ENCODE peak calls at places on chromosome 22, in ten cellular contexts. One of them, this sample, is unnamed.
A peak's percentile ranks its signal among the peaks of the same experiment; 100 is the strongest.

GRCh38 chr22:21009638-21010425 is 5.1 kb upstream of the P2RX6 start:
- DNase-seq in uterus: no peak
- DNase-seq in A549: no peak
- DNase-seq in lower lobe of right lung: no peak
- DNase-seq in adipocyte: peak; percentile 66
- DNase-seq in HCT116: no peak
- DNase-seq in IMR-90: peak; percentile 52
- DNase-seq in RWPE2: no peak
- DNase-seq in Caco-2: peak; percentile 67
- DNase-seq in right lobe of liver: no peak
- DNase-seq in this sample: no peak

GRCh38 chr22:38973289-38974169 is 8.6 kb upstream of the APOBEC3B start:
- DNase-seq in uterus: no peak
- DNase-seq in HCT116: no peak
- DNase-seq in right lobe of liver: no peak
- DNase-seq in Caco-2: peak; percentile 46
- DNase-seq in IMR-90: peak; percentile 17
- DNase-seq in lower lobe of right lung: no peak
- DNase-seq in A549: peak; percentile 58
- DNase-seq in RWPE2: no peak
- DNase-seq in adipocyte: peak; percentile 72
- DNase-seq in this sample: no peak

GRCh38 chr22:43449205-43449830 is 37.5 kb downstream of the MPPED1 start:
- DNase-seq in RWPE2: no peak
- DNase-seq in right lobe of liver: no peak
- DNase-seq in IMR-90: no peak
- DNase-seq in A549: peak; percentile 13
- DNase-seq in adipocyte: no peak
- DNase-seq in lower lobe of right lung: no peak
- DNase-seq in HCT116: no peak
- DNase-seq in uterus: no peak
- DNase-seq in Caco-2: peak; percentile 11
- DNase-seq in this sample: no peak

GRCh38 chr22:39943366-39943765 is 16.8 kb upstream of the TMA7B start:
- DNase-seq in HCT116: no peak
- DNase-seq in adipocyte: no peak
- DNase-seq in uterus: no peak
- DNase-seq in lower lobe of right lung: no peak
- DNase-seq in IMR-90: no peak
- DNase-seq in right lobe of liver: no peak
- DNase-seq in Caco-2: peak; percentile 39
- DNase-seq in A549: no peak
- DNase-seq in RWPE2: no peak
- DNase-seq in this sample: no peak

GRCh38 chr22:31556627-31557203 is 60.4 kb downstream of the SFI1 start:
- DNase-seq in HCT116: peak; percentile 6
- DNase-seq in lower lobe of right lung: no peak
- DNase-seq in uterus: no peak
- DNase-seq in Caco-2: no peak
- DNase-seq in IMR-90: peak; percentile 46
- DNase-seq in RWPE2: no peak
- DNase-seq in A549: peak; percentile 18
- DNase-seq in right lobe of liver: no peak
- DNase-seq in adipocyte: peak; percentile 78
- DNase-seq in this sample: peak; percentile 19

GRCh38 chr22:30325724-30326703 is 727 bp downstream of the TBC1D10A start:
- DNase-seq in uterus: peak; percentile 43
- DNase-seq in adipocyte: peak; percentile 62
- DNase-seq in A549: no peak
- DNase-seq in right lobe of liver: peak; percentile 47
- DNase-seq in HCT116: no peak
- DNase-seq in IMR-90: no peak
- DNase-seq in RWPE2: no peak
- DNase-seq in lower lobe of right lung: no peak
- DNase-seq in Caco-2: no peak
- DNase-seq in this sample: no peak

GRCh38 chr22:43985532-43985931 is 30.3 kb downstream of the SAMM50 start:
- DNase-seq in adipocyte: no peak
- DNase-seq in HCT116: no peak
- DNase-seq in right lobe of liver: no peak
- DNase-seq in uterus: no peak
- DNase-seq in Caco-2: no peak
- DNase-seq in lower lobe of right lung: peak; percentile 28
- DNase-seq in RWPE2: no peak
- DNase-seq in A549: no peak
- DNase-seq in IMR-90: no peak
- DNase-seq in this sample: no peak

GRCh38 chr22:22545084-22545483 is 14.0 kb downstream of the PRAME start:
- DNase-seq in IMR-90: no peak
- DNase-seq in uterus: no peak
- DNase-seq in A549: no peak
- DNase-seq in adipocyte: no peak
- DNase-seq in RWPE2: no peak
- DNase-seq in Caco-2: no peak
- DNase-seq in lower lobe of right lung: no peak
- DNase-seq in HCT116: no peak
- DNase-seq in right lobe of liver: no peak
- DNase-seq in this sample: no peak

GRCh38 chr22:43625242-43625641 is 186.9 kb downstream of the EFCAB6 start:
- DNase-seq in uterus: no peak
- DNase-seq in IMR-90: no peak
- DNase-seq in adipocyte: no peak
- DNase-seq in A549: peak; percentile 72
- DNase-seq in lower lobe of right lung: no peak
- DNase-seq in Caco-2: no peak
- DNase-seq in HCT116: peak; percentile 29
- DNase-seq in RWPE2: no peak
- DNase-seq in right lobe of liver: no peak
- DNase-seq in this sample: no peak

GRCh38 chr22:23812378-23812777 is 25.6 kb downstream of the SMARCB1 start:
- DNase-seq in lower lobe of right lung: no peak
- DNase-seq in IMR-90: no peak
- DNase-seq in uterus: no peak
- DNase-seq in RWPE2: no peak
- DNase-seq in right lobe of liver: no peak
- DNase-seq in A549: no peak
- DNase-seq in HCT116: no peak
- DNase-seq in adipocyte: no peak
- DNase-seq in Caco-2: no peak
- DNase-seq in this sample: no peak

GRCh38 chr22:26545827-26546226 is 33.6 kb upstream of the TFIP11 start:
- DNase-seq in lower lobe of right lung: no peak
- DNase-seq in Caco-2: no peak
- DNase-seq in uterus: no peak
- DNase-seq in A549: no peak
- DNase-seq in HCT116: no peak
- DNase-seq in adipocyte: no peak
- DNase-seq in right lobe of liver: no peak
- DNase-seq in IMR-90: no peak
- DNase-seq in RWPE2: no peak
- DNase-seq in this sample: no peak

GRCh38 chr22:26949193-26949592 is 291.8 kb downstream of the MIAT start:
- DNase-seq in IMR-90: peak; percentile 19
- DNase-seq in RWPE2: no peak
- DNase-seq in uterus: no peak
- DNase-seq in adipocyte: peak; percentile 29
- DNase-seq in lower lobe of right lung: no peak
- DNase-seq in Caco-2: peak; percentile 51
- DNase-seq in HCT116: no peak
- DNase-seq in A549: no peak
- DNase-seq in right lobe of liver: no peak
- DNase-seq in this sample: no peak

GRCh38 chr22:19181786-19182471 is 3.4 kb upstream of the SLC25A1 start:
- DNase-seq in adipocyte: no peak
- DNase-seq in RWPE2: no peak
- DNase-seq in Caco-2: no peak
- DNase-seq in lower lobe of right lung: no peak
- DNase-seq in A549: no peak
- DNase-seq in right lobe of liver: no peak
- DNase-seq in HCT116: no peak
- DNase-seq in IMR-90: no peak
- DNase-seq in uterus: no peak
- DNase-seq in this sample: no peak

GRCh38 chr22:35292786-35293185 is 6.9 kb upstream of the TOM1 start:
- DNase-seq in uterus: no peak
- DNase-seq in lower lobe of right lung: no peak
- DNase-seq in HCT116: no peak
- DNase-seq in A549: no peak
- DNase-seq in Caco-2: no peak
- DNase-seq in IMR-90: no peak
- DNase-seq in adipocyte: peak; percentile 13
- DNase-seq in RWPE2: no peak
- DNase-seq in right lobe of liver: no peak
- DNase-seq in this sample: no peak

DNA sequence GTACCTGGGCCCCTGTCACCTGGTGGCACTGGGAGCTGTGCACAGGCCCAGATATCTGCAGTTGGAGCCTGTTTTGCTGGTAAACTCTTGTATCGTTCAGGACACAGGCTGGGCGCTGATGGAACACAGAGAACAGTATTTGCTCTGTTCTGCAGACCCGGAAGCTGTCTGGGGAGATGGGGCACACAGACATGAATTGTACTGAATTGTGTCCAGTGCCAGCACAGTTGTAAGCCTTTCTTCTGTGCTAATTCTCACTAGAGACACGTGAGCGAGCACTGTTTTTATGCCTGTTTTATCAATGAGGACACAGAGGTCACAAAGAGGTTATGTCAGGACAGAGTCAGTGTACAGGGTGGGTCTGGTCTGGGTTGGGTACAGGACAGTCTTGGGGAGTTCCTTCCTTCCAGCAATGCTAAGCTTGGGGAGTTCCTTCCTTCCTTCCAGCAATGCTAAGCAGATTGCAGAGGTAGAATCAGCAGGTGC is 24.4 kb upstream of the ACR start:
- DNase-seq in IMR-90: no peak
- DNase-seq in HCT116: no peak
- DNase-seq in uterus: no peak
- DNase-seq in lower lobe of right lung: peak; percentile 7
- DNase-seq in A549: no peak
- DNase-seq in RWPE2: peak; percentile 22
- DNase-seq in Caco-2: no peak
- DNase-seq in adipocyte: no peak
- DNase-seq in right lobe of liver: peak; percentile 8
- DNase-seq in this sample: no peak
- H3K4me1 ChIP-seq in IMR-90: no peaks in the 10 kb centered on the region
- H3K4me1 ChIP-seq in HCT116: no peaks in the 10 kb centered on the region
- H3K4me1 ChIP-seq in uterus: no peaks in the 10 kb centered on the region
- H3K4me1 ChIP-seq in lower lobe of right lung: peaks cover 34% of the 10 kb centered on the region
- H3K4me1 ChIP-seq in A549: no peaks in the 10 kb centered on the region
- H3K4me1 ChIP-seq in RWPE2: no peaks in the 10 kb centered on the region
- H3K4me1 ChIP-seq in Caco-2: no peaks in the 10 kb centered on the region
- H3K4me1 ChIP-seq in adipocyte: no peaks in the 10 kb centered on the region
- H3K4me1 ChIP-seq in right lobe of liver: peaks cover 5% of the 10 kb centered on the region
- H3K4me1 ChIP-seq in this sample: no peaks in the 10 kb centered on the region

GRCh38 chr22:28021998-28022660 is 103.1 kb upstream of the PITPNB start:
- DNase-seq in Caco-2: no peak
- DNase-seq in adipocyte: no peak
- DNase-seq in right lobe of liver: no peak
- DNase-seq in RWPE2: no peak
- DNase-seq in uterus: no peak
- DNase-seq in IMR-90: no peak
- DNase-seq in A549: no peak
- DNase-seq in lower lobe of right lung: no peak
- DNase-seq in HCT116: no peak
- DNase-seq in this sample: no peak
- H3K4me1 ChIP-seq in Caco-2: peaks cover 7% of the 10 kb centered on the region
- H3K4me1 ChIP-seq in adipocyte: peaks cover 8% of the 10 kb centered on the region
- H3K4me1 ChIP-seq in right lobe of liver: no peaks in the 10 kb centered on the region
- H3K4me1 ChIP-seq in RWPE2: no peaks in the 10 kb centered on the region
- H3K4me1 ChIP-seq in uterus: peaks cover 9% of the 10 kb centered on the region
- H3K4me1 ChIP-seq in IMR-90: peaks cover 13% of the 10 kb centered on the region
- H3K4me1 ChIP-seq in A549: peaks cover 8% of the 10 kb centered on the region
- H3K4me1 ChIP-seq in lower lobe of right lung: peaks cover 24% of the 10 kb centered on the region
- H3K4me1 ChIP-seq in HCT116: peaks cover 6% of the 10 kb centered on the region
- H3K4me1 ChIP-seq in this sample: no peaks in the 10 kb centered on the region

DNA sequence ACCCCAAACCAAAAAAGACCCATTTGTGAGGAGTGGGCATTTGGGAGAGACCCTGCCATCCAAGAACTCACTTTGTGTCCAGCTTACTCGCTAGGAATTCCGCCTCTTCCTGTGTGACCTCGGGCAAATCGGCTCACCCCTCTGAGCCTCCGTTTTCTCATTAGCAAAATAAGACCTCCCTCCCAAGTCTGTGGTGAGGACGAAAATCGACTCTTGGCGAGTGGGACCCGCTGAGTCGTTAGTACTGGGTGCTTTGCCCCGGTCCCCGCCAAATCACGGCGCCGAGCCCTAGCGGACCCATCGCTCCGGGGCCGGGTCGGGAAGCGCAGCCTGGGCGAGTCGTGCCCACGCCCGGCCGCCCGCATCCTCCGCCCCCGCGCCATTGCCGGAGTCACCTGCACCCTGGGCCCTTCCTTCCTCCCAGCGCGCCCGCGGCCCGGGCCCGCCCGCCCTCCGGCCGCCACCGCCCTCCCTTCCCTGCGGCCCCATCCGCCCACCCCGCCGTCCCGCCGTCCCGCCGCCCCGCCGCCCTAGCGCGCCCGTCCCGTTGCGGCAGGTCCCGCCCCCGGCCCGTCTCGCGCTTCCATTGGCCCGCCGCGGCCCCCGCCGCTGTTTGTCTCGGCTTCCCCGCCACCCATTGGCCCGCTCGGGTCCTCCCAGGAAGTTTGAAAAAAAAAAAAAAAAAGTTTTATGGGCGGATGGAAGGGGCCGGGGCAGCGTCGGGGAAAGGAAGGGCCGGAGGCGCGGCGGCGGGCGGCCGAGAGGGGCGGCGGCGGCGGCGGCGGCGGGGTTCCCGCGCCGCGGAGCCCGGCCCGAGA is 48.9 kb downstream of the TRIOBP start:
- DNase-seq in adipocyte: peak; percentile 97
- DNase-seq in Caco-2: peak; percentile 90
- DNase-seq in HCT116: no peak
- DNase-seq in lower lobe of right lung: peak; percentile 96
- DNase-seq in right lobe of liver: peak; percentile 95
- DNase-seq in IMR-90: peak; percentile 84
- DNase-seq in A549: peak; percentile 60
- DNase-seq in RWPE2: peak; percentile 89
- DNase-seq in uterus: peak; percentile 92
- DNase-seq in this sample: peak; percentile 33
- H3K4me1 ChIP-seq in adipocyte: peaks cover 70% of the 10 kb centered on the region
- H3K4me1 ChIP-seq in Caco-2: peaks cover 12% of the 10 kb centered on the region
- H3K4me1 ChIP-seq in HCT116: peaks cover 85% of the 10 kb centered on the region
- H3K4me1 ChIP-seq in lower lobe of right lung: peaks cover 64% of the 10 kb centered on the region
- H3K4me1 ChIP-seq in right lobe of liver: peaks cover 8% of the 10 kb centered on the region
- H3K4me1 ChIP-seq in IMR-90: peaks cover 51% of the 10 kb centered on the region
- H3K4me1 ChIP-seq in A549: peaks cover 80% of the 10 kb centered on the region
- H3K4me1 ChIP-seq in RWPE2: peaks cover 50% of the 10 kb centered on the region
- H3K4me1 ChIP-seq in uterus: peaks cover 19% of the 10 kb centered on the region
- H3K4me1 ChIP-seq in this sample: peaks cover 20% of the 10 kb centered on the region

DNA sequence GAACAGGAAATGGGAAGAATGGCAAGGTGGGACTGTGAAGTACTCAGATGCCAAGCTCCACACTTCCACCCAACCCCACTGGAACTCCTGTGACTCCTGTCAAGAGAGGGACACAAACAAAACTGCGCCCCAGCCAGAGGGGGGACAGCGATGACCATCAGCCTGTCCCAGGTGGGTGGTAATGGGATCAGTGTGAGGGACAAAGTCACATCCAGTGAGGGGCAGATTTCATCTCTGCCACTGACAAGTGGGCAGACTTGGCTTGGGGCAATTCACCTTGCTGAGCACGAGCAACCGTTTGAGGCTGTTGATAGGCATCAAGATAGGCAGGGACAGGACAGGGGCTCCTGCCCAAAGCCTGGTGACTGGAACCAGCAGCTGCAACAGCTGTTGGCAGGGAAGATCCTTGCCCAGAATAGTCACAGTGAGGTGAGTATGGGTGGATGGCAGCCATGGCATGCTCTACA is 105.4 kb upstream of the PITPNB start:
- DNase-seq in IMR-90: no peak
- DNase-seq in adipocyte: no peak
- DNase-seq in A549: no peak
- DNase-seq in HCT116: no peak
- DNase-seq in uterus: no peak
- DNase-seq in lower lobe of right lung: no peak
- DNase-seq in right lobe of liver: no peak
- DNase-seq in Caco-2: no peak
- DNase-seq in RWPE2: peak; percentile 27
- DNase-seq in this sample: no peak
- H3K4me1 ChIP-seq in IMR-90: peaks cover 19% of the 10 kb centered on the region
- H3K4me1 ChIP-seq in adipocyte: peaks cover 21% of the 10 kb centered on the region
- H3K4me1 ChIP-seq in A549: peaks cover 8% of the 10 kb centered on the region
- H3K4me1 ChIP-seq in HCT116: peaks cover 6% of the 10 kb centered on the region
- H3K4me1 ChIP-seq in uterus: peaks cover 9% of the 10 kb centered on the region
- H3K4me1 ChIP-seq in lower lobe of right lung: peaks cover 46% of the 10 kb centered on the region
- H3K4me1 ChIP-seq in right lobe of liver: no peaks in the 10 kb centered on the region
- H3K4me1 ChIP-seq in Caco-2: peaks cover 7% of the 10 kb centered on the region
- H3K4me1 ChIP-seq in RWPE2: no peaks in the 10 kb centered on the region
- H3K4me1 ChIP-seq in this sample: no peaks in the 10 kb centered on the region